ENCODE peak calls at places on chromosomes 5 and 9, in eight cellular contexts. F is T-helper 2 cell; D is activated T-helper 9 cell treated with anti-CD3 and anti-CD28 coated beads, Interleukin-2, amount 50 U/mL, for 16 hours; C is 8988T; S is GM12865; P is NCI-H1105 treated with DMSO at 0.1 percent for 48 hours; L is NCI-H460; O is CD8-positive, alpha-beta memory T cell. A is an unnamed sample.

GRCh38 chr9:133115604-133116345 is 5.3 kb downstream of the RALGDS start:
- DNase-seq in D (peak; percentile 58), L (no peak), S (peak; percentile 94), F (peak; percentile 28), P (no peak), O (peak; percentile 67), C (no peak), A (no peak)

GRCh38 chr9:107732781-107733529 is 243.4 kb upstream of the KLF4 start:
- DNase-seq in F (no peak), C (no peak), P (no peak), O (no peak), L (no peak), S (no peak), D (no peak), A (no peak)

GRCh38 chr5:112636751-112637150 is 100.9 kb upstream of the APC start:
- DNase-seq in F (no peak), L (no peak), D (no peak), P (no peak), C (no peak), O (no peak), S (no peak), A (no peak)

GRCh38 chr5:149128023-149128875 is 13.0 kb upstream of the ABLIM3 start:
- DNase-seq in S (peak; percentile 17), O (no peak), L (no peak), D (no peak), F (no peak), P (no peak), C (peak; percentile 43), A (peak; percentile 17)

GRCh38 chr9:127936347-127936852 is 1.3 kb downstream of the DPM2 start:
- DNase-seq in L (no peak), F (no peak), P (no peak), D (no peak), S (no peak), C (no peak), O (no peak), A (no peak)

GRCh38 chr9:92048924-92049625 is 66.1 kb downstream of the SPTLC1 start:
- DNase-seq in D (no peak), C (no peak), P (no peak), L (no peak), O (no peak), S (no peak), F (no peak), A (no peak)

GRCh38 chr9:76486151-76486550 is 27.2 kb downstream of the GCNT1 start:
- DNase-seq in O (no peak), L (no peak), P (no peak), C (no peak), S (no peak), D (no peak), F (no peak), A (no peak)

GRCh38 chr9:111743275-111743674 is 51.5 kb downstream of the SHOC1 start:
- DNase-seq in L (peak; percentile 93), S (no peak), C (no peak), F (no peak), P (no peak), D (no peak), O (no peak), A (no peak)

GRCh38 chr5:42404366-42404765 is 18.9 kb upstream of the GHR start:
- DNase-seq in F (no peak), L (no peak), C (no peak), O (no peak), D (no peak), P (no peak), S (no peak), A (no peak)

GRCh38 chr5:136001531-136001930 is 27.3 kb upstream of the TGFBI start:
- DNase-seq in F (no peak), P (no peak), O (no peak), S (no peak), D (no peak), C (no peak), L (no peak), A (no peak)

GRCh38 chr5:138132543-138132942 is 6.7 kb downstream of the NME5 start:
- DNase-seq in C (no peak), P (no peak), D (no peak), L (no peak), S (no peak), F (no peak), O (no peak), A (no peak)

GRCh38 chr9:77725051-77725702 is 77.1 kb upstream of the GNA14 start:
- DNase-seq in D (no peak), P (no peak), O (no peak), F (no peak), C (no peak), L (no peak), S (no peak), A (no peak)

GRCh38 chr5:125700380-125700856 is 722.8 kb upstream of the GRAMD2B start:
- DNase-seq in D (no peak), C (no peak), L (no peak), F (no peak), P (no peak), S (peak; percentile 6), O (no peak), A (no peak)

GRCh38 chr5:149324639-149325038 is 20.7 kb upstream of the GRPEL2 start:
- DNase-seq in S (no peak), C (no peak), O (no peak), F (no peak), D (no peak), P (no peak), L (no peak), A (no peak)

GRCh38 chr5:66896207-66896606 is 300.0 kb downstream of the MAST4 start:
- DNase-seq in O (no peak), P (no peak), C (no peak), F (no peak), L (no peak), D (no peak), S (no peak), A (no peak)

GRCh38 chr5:1966461-1966860 is 83.7 kb upstream of the IRX4 start:
- DNase-seq in S (no peak), C (no peak), F (no peak), P (no peak), O (no peak), L (no peak), D (no peak), A (no peak)

GRCh38 chr9:4382722-4383317 is 83.0 kb upstream of the GLIS3 start:
- DNase-seq in C (no peak), P (peak; percentile 74), O (no peak), S (peak; percentile 59), D (no peak), F (no peak), L (peak; percentile 4), A (peak; percentile 43)

GRCh38 chr5:44536650-44537260 is 147.5 kb upstream of the FGF10 start:
- DNase-seq in S (peak; percentile 38), D (no peak), C (no peak), O (no peak), L (peak; percentile 16), F (no peak), P (peak; percentile 46), A (peak; percentile 49)

GRCh38 chr5:150411245-150411979 is 1.3 kb downstream of the CD74 start:
- DNase-seq in P (no peak), L (no peak), D (peak; percentile 38), O (peak; percentile 83), C (no peak), F (peak; percentile 61), S (peak; percentile 88), A (peak; percentile 85)

GRCh38 chr9:107504585-107505455 is 15.3 kb upstream of the KLF4 start:
- DNase-seq in C (peak; percentile 44), O (no peak), L (peak; percentile 95), D (no peak), P (no peak), S (no peak), F (no peak), A (no peak)

GRCh38 chr5:176203086-176203485 is 35.1 kb upstream of the SIMC1 start:
- DNase-seq in P (no peak), D (no peak), L (no peak), C (no peak), O (no peak), S (no peak), F (no peak), A (no peak)

GRCh38 chr5:97162045-97162444 is 19.6 kb upstream of the LIX1 start:
- DNase-seq in S (peak; percentile 82), P (peak; percentile 51), O (peak; percentile 62), D (no peak), L (peak; percentile 77), F (peak; percentile 26), C (no peak), A (peak; percentile 59)

GRCh38 chr9:115213777-115214428 is 95.9 kb upstream of the TNC start:
- DNase-seq in P (no peak), F (no peak), L (no peak), S (no peak), C (no peak), O (no peak), D (no peak), A (no peak)

GRCh38 chr5:32499261-32499660 is 54.7 kb upstream of the ZFR start:
- DNase-seq in D (no peak), F (no peak), C (no peak), L (no peak), S (no peak), P (no peak), O (no peak), A (no peak)

GRCh38 chr5:179304871-179305270 is 40.4 kb downstream of the ADAMTS2 start:
- DNase-seq in D (no peak), S (no peak), O (no peak), C (no peak), F (no peak), L (no peak), P (no peak), A (no peak)

A was measured in MM.1S.